ENCODE peak calls at places on chromosomes 5 and 9, in ten cellular contexts. Z is WTC11; E is stimulated activated naive CD4-positive, alpha-beta T cell; P is activated CD4-positive, alpha-beta T cell treated with anti-CD3 and anti-CD28 coated beads, Interleukin-2, amount 50 U/mL, for 4 hours; U is endothelial cell of umbilical vein; D is psoas muscle; X is Kasumi-1; L is stimulated activated CD8-positive, alpha-beta memory T cell treated with anti-CD3 and anti-CD28 coated beads, Interleukin-12 subunit alpha, Interleukin-12 subunit beta, amount 100 ng/mL, for 4 hours; G is iPS-NIHi11; K is DMS153. C is an unnamed sample.
A peak's percentile ranks its signal among the peaks of the same experiment; 100 is the strongest.

GRCh38 chr9:107215381-107215780 is 67.7 kb upstream of the RAD23B start:
- DNase-seq in Z (no peak), E (no peak), P (no peak), U (no peak), D (no peak), X (no peak), L (no peak), G (no peak), K (no peak), C (no peak)

GRCh38 chr5:71839049-71839834 is 120.2 kb downstream of the CARTPT start:
- DNase-seq in Z (no peak), E (no peak), P (no peak), U (no peak), D (no peak), X (no peak), L (no peak), G (no peak), K (no peak), C (no peak)

GRCh38 chr5:142364251-142365145 is 39.7 kb upstream of the SPRY4 start:
- DNase-seq in Z (peak; percentile 53), E (no peak), P (no peak), U (no peak), D (peak; percentile 39), X (no peak), L (no peak), G (peak; percentile 50), K (peak; percentile 62), C (no peak)

GRCh38 chr9:21835111-21835510 is 32.7 kb downstream of the MTAP start:
- DNase-seq in Z (no peak), E (no peak), P (no peak), U (no peak), D (no peak), X (no peak), L (no peak), G (no peak), K (no peak), C (no peak)

GRCh38 chr5:6269925-6270324 is 108.4 kb downstream of the MED10 start:
- DNase-seq in Z (no peak), E (no peak), P (no peak), U (no peak), D (no peak), X (no peak), L (no peak), G (no peak), K (no peak), C (no peak)

GRCh38 chr9:84947412-84947972 is 278.0 kb downstream of the NTRK2 start:
- DNase-seq in Z (no peak), E (no peak), P (no peak), U (no peak), D (no peak), X (no peak), L (no peak), G (no peak), K (no peak), C (no peak)

GRCh38 chr5:176562189-176562588 is 13.0 kb downstream of the CDHR2 start:
- DNase-seq in Z (no peak), E (no peak), P (peak; percentile 41), U (no peak), D (no peak), X (no peak), L (no peak), G (no peak), K (no peak), C (no peak)

GRCh38 chr9:32581512-32582143 is 8.7 kb upstream of the NDUFB6 start:
- DNase-seq in Z (no peak), E (no peak), P (peak; percentile 7), U (peak; percentile 73), D (no peak), X (peak; percentile 82), L (no peak), G (peak; percentile 45), K (peak; percentile 6), C (peak; percentile 71)

GRCh38 chr9:115595951-115596742 is 478.2 kb upstream of the TNC start:
- DNase-seq in Z (no peak), E (no peak), P (no peak), U (no peak), D (no peak), X (no peak), L (no peak), G (no peak), K (no peak), C (no peak)

GRCh38 chr9:70470050-70471015 is 55.9 kb upstream of the KLF9 start:
- DNase-seq in Z (no peak), E (no peak), P (no peak), U (peak; percentile 36), D (no peak), X (no peak), L (no peak), G (no peak), K (no peak), C (peak; percentile 27)